ENCODE peak calls at places on chromosomes 2 and 18, in seven cellular contexts. W, H, Z, M, C, Y and E are unnamed samples.

GRCh38 chr2:112305132-112305531 is 29.7 kb downstream of the ZC3H6 start:
- DNase-seq in W (no peak), H (no peak), Z (no peak), M (no peak), C (no peak), Y (no peak), E (no peak)

GRCh38 chr2:26922638-26923466 is 47.6 kb upstream of the MAPRE3 start:
- DNase-seq in W (peak; percentile 46), H (peak; percentile 25), Z (peak; percentile 34), M (peak; percentile 60), C (peak; percentile 63), Y (peak; percentile 22), E (peak; percentile 63)

GRCh38 chr18:10928971-10929373 is 220.4 kb downstream of the PIEZO2 start:
- DNase-seq in W (peak; percentile 16), H (peak; percentile 39), Z (no peak), M (no peak), C (no peak), Y (no peak), E (no peak)

GRCh38 chr2:46813046-46813445 is 102.6 kb downstream of the MCFD2 start:
- DNase-seq in W (no peak), H (peak; percentile 83), Z (peak; percentile 76), M (no peak), C (no peak), Y (no peak), E (peak; percentile 85)

GRCh38 chr2:238912228-238912915 is 64.5 kb downstream of the TWIST2 start:
- DNase-seq in W (no peak), H (no peak), Z (no peak), M (no peak), C (no peak), Y (no peak), E (peak; percentile 58)

GRCh38 chr2:49248506-49248905 is 94.2 kb upstream of the FSHR start:
- DNase-seq in W (no peak), H (peak; percentile 98), Z (no peak), M (no peak), C (no peak), Y (no peak), E (no peak)

GRCh38 chr2:168245074-168245825 is 2.1 kb downstream of the STK39 start:
- DNase-seq in W (no peak), H (peak; percentile 18), Z (no peak), M (no peak), C (peak; percentile 56), Y (no peak), E (no peak)

GRCh38 chr18:55998071-55998522 is 410.1 kb upstream of the TCF4 start:
- DNase-seq in W (peak; percentile 63), H (no peak), Z (no peak), M (no peak), C (no peak), Y (no peak), E (no peak)

GRCh38 chr2:234490239-234491074 is 6.4 kb downstream of the ARL4C start:
- DNase-seq in W (peak; percentile 27), H (no peak), Z (no peak), M (no peak), C (no peak), Y (no peak), E (no peak)

GRCh38 chr2:133171396-133172004 is 396.8 kb downstream of the NCKAP5 start:
- DNase-seq in W (peak; percentile 68), H (peak; percentile 81), Z (no peak), M (peak; percentile 51), C (peak; percentile 32), Y (no peak), E (no peak)

GRCh38 chr2:124258481-124258880 is 233.4 kb downstream of the CNTNAP5 start:
- DNase-seq in W (no peak), H (peak; percentile 80), Z (no peak), M (no peak), C (no peak), Y (no peak), E (no peak)

GRCh38 chr2:47178359-47178758 is 23.3 kb upstream of the STPG4 start:
- DNase-seq in W (no peak), H (no peak), Z (no peak), M (no peak), C (no peak), Y (no peak), E (no peak)

GRCh38 chr2:205461678-205462665 is 220.3 kb upstream of the NRP2 start:
- DNase-seq in W (no peak), H (no peak), Z (no peak), M (no peak), C (no peak), Y (no peak), E (no peak)

GRCh38 chr2:176154853-176155252 is 2.3 kb upstream of the HOXD3 start:
- DNase-seq in W (no peak), H (no peak), Z (no peak), M (no peak), C (no peak), Y (no peak), E (no peak)

GRCh38 chr2:219644801-219645480 is 17.5 kb downstream of the SLC4A3 start:
- DNase-seq in W (no peak), H (no peak), Z (peak; percentile 69), M (no peak), C (no peak), Y (no peak), E (peak; percentile 20)

GRCh38 chr2:133420748-133421147 is 147.5 kb downstream of the NCKAP5 start:
- DNase-seq in W (no peak), H (no peak), Z (no peak), M (no peak), C (no peak), Y (no peak), E (no peak)

GRCh38 chr2:7209776-7210555 is 292.8 kb downstream of the RNF144A start:
- DNase-seq in W (no peak), H (no peak), Z (no peak), M (no peak), C (no peak), Y (no peak), E (no peak)

GRCh38 chr18:29779096-29779495 is 1263.4 kb downstream of the DSC3 start:
- DNase-seq in W (no peak), H (peak; percentile 44), Z (no peak), M (no peak), C (no peak), Y (no peak), E (no peak)

GRCh38 chr18:3773303-3773702 is 323.3 kb downstream of the TGIF1 start:
- DNase-seq in W (no peak), H (peak; percentile 20), Z (no peak), M (no peak), C (no peak), Y (no peak), E (no peak)

GRCh38 chr2:196991061-196991460 is 64.6 kb upstream of the PGAP1 start:
- DNase-seq in W (no peak), H (no peak), Z (no peak), M (no peak), C (no peak), Y (no peak), E (no peak)

GRCh38 chr2:65913914-65914786 is 481.8 kb upstream of the SPRED2 start:
- DNase-seq in W (no peak), H (no peak), Z (no peak), M (no peak), C (no peak), Y (no peak), E (no peak)

GRCh38 chr2:188971316-188971930 is 2.8 kb upstream of the COL3A1 start:
- DNase-seq in W (no peak), H (no peak), Z (no peak), M (no peak), C (no peak), Y (no peak), E (no peak)